ENCODE peak calls at places on chromosomes 6 and 20, in nine cellular contexts. T, E, W, K, G, L, U, N and Z are unnamed samples.
A peak's percentile ranks its signal among the peaks of the same experiment; 100 is the strongest.

GRCh38 chr6:31615748-31616147 is 714 bp downstream of the AIF1 start:
- DNase-seq in T (no peak), E (no peak), W (no peak), K (no peak), G (peak; percentile 95), L (no peak), U (no peak), N (no peak), Z (no peak)

GRCh38 chr20:8943638-8944037 is 125.2 kb upstream of the PLCB4 start:
- DNase-seq in T (no peak), E (no peak), W (no peak), K (no peak), G (no peak), L (no peak), U (no peak), N (no peak), Z (no peak)

GRCh38 chr6:84773431-84774173 is 9.2 kb upstream of the TBX18 start:
- DNase-seq in T (no peak), E (no peak), W (no peak), K (no peak), G (peak; percentile 22), L (peak; percentile 63), U (peak; percentile 24), N (peak; percentile 34), Z (no peak)

GRCh38 chr20:31967830-31968249 is at the start of gene XKR7:
- DNase-seq in T (no peak), E (no peak), W (no peak), K (no peak), G (peak; percentile 58), L (peak; percentile 72), U (no peak), N (peak; percentile 36), Z (no peak)

GRCh38 chr20:43655937-43656336 is 11.0 kb upstream of the MYBL2 start:
- DNase-seq in T (no peak), E (no peak), W (no peak), K (no peak), G (no peak), L (no peak), U (no peak), N (no peak), Z (no peak)

GRCh38 chr6:6788394-6789020 is 200.0 kb downstream of the LY86 start:
- DNase-seq in T (no peak), E (no peak), W (no peak), K (peak; percentile 54), G (peak; percentile 56), L (no peak), U (no peak), N (peak; percentile 44), Z (no peak)

GRCh38 chr20:59823860-59824259 is 109.6 kb downstream of the SYCP2 start:
- DNase-seq in T (no peak), E (no peak), W (no peak), K (no peak), G (no peak), L (peak; percentile 20), U (no peak), N (no peak), Z (no peak)

GRCh38 chr6:140441256-140441655 is 1066.8 kb upstream of the CITED2 start:
- DNase-seq in T (no peak), E (peak; percentile 44), W (peak; percentile 62), K (peak; percentile 40), G (peak; percentile 46), L (peak; percentile 49), U (peak; percentile 46), N (no peak), Z (no peak)

GRCh38 chr20:43915209-43916072 is 789 bp downstream of the TOX2 start:
- DNase-seq in T (no peak), E (no peak), W (no peak), K (no peak), G (no peak), L (peak; percentile 68), U (no peak), N (peak; percentile 61), Z (peak; percentile 44)

GRCh38 chr6:41367700-41368099 is 32.3 kb downstream of the NCR2 start:
- DNase-seq in T (no peak), E (no peak), W (peak; percentile 28), K (peak; percentile 62), G (peak; percentile 39), L (peak; percentile 88), U (peak; percentile 28), N (peak; percentile 48), Z (peak; percentile 32)

GRCh38 chr20:38935967-38936407 is 9.8 kb downstream of the FAM83D start:
- DNase-seq in T (no peak), E (no peak), W (no peak), K (peak; percentile 22), G (no peak), L (no peak), U (no peak), N (no peak), Z (no peak)

GRCh38 chr6:85691478-85691877 is 48.8 kb upstream of the SYNCRIP start:
- DNase-seq in T (no peak), E (no peak), W (no peak), K (no peak), G (no peak), L (no peak), U (no peak), N (no peak), Z (no peak)

GRCh38 chr6:17419189-17419575 is 25.8 kb downstream of the CAP2 start:
- DNase-seq in T (peak; percentile 17), E (no peak), W (no peak), K (no peak), G (no peak), L (no peak), U (no peak), N (no peak), Z (no peak)

GRCh38 chr6:138464085-138464484 is 35.2 kb downstream of the NHSL1 start:
- DNase-seq in T (no peak), E (no peak), W (no peak), K (no peak), G (no peak), L (no peak), U (no peak), N (no peak), Z (no peak)

GRCh38 chr20:46701556-46701955 is 7.9 kb upstream of the SLC2A10 start:
- DNase-seq in T (no peak), E (no peak), W (no peak), K (no peak), G (no peak), L (no peak), U (no peak), N (no peak), Z (no peak)

GRCh38 chr20:21571841-21572690 is 58.2 kb upstream of the NKX2-2 start:
- DNase-seq in T (no peak), E (no peak), W (no peak), K (peak; percentile 28), G (no peak), L (no peak), U (no peak), N (peak; percentile 37), Z (peak; percentile 34)

GRCh38 chr6:25053875-25054371 is 118.2 kb upstream of the RIPOR2 start:
- DNase-seq in T (peak; percentile 63), E (no peak), W (no peak), K (no peak), G (no peak), L (no peak), U (no peak), N (peak; percentile 46), Z (peak; percentile 48)

GRCh38 chr6:157976345-157977175 is 5.1 kb upstream of the SYNJ2 start:
- DNase-seq in T (no peak), E (no peak), W (no peak), K (no peak), G (no peak), L (no peak), U (no peak), N (no peak), Z (no peak)

GRCh38 chr20:50381053-50381732 is 129.0 kb upstream of the PTPN1 start:
- DNase-seq in T (no peak), E (no peak), W (no peak), K (no peak), G (no peak), L (no peak), U (no peak), N (no peak), Z (no peak)

GRCh38 chr20:50378170-50379000 is 131.8 kb upstream of the PTPN1 start:
- DNase-seq in T (no peak), E (no peak), W (no peak), K (no peak), G (no peak), L (no peak), U (no peak), N (no peak), Z (no peak)

GRCh38 chr20:50379991-50380696 is 130.0 kb upstream of the PTPN1 start:
- DNase-seq in T (no peak), E (no peak), W (peak; percentile 41), K (no peak), G (no peak), L (no peak), U (no peak), N (no peak), Z (no peak)

GRCh38 chr20:50380697-50381040 is 129.5 kb upstream of the PTPN1 start:
- DNase-seq in T (no peak), E (no peak), W (peak; percentile 73), K (peak; percentile 59), G (no peak), L (no peak), U (no peak), N (no peak), Z (no peak)

GRCh38 chr20:50379049-50379990 is 130.9 kb upstream of the PTPN1 start:
- DNase-seq in T (peak; percentile 74), E (peak; percentile 87), W (peak; percentile 98), K (peak; percentile 91), G (peak; percentile 89), L (no peak), U (peak; percentile 93), N (no peak), Z (no peak)
- TF ChIP-seq CTCF in T (no peak), E (no peak), W (no peak), K (no peak), G (no peak), L (no peak), U (no peak), N (no peak), Z (no peak)

DNA sequence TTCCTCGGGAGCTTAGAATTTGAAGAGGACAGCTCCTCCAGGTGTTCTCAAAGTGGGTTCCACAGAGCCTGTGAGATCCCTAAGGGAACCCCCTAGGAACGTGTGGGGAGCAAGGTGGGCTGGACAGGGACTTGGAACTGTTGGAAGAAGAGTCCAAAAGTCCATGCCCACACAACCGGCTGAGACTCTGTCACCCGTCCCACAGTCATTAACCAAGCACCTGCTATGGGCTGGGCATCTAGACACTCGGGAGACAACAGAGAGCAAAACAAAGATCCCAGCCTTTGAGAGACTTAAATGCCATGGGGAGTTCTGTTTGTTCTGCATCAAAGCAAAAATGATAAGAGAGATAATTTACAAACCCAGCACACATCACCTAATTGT is 51.9 kb upstream of the SAYSD1 start:
- DNase-seq in T (no peak), E (no peak), W (no peak), K (no peak), G (no peak), L (no peak), U (no peak), N (no peak), Z (no peak)
- TF ChIP-seq CTCF in T (no peak), E (no peak), W (no peak), K (no peak), G (no peak), L (no peak), U (no peak), N (no peak), Z (no peak)

GRCh38 chr6:36673882-36674281 is 4.6 kb upstream of the CDKN1A start:
- DNase-seq in T (no peak), E (no peak), W (no peak), K (no peak), G (no peak), L (no peak), U (no peak), N (no peak), Z (no peak)
- TF ChIP-seq CTCF in T (no peak), E (no peak), W (no peak), K (no peak), G (no peak), L (no peak), U (no peak), N (no peak), Z (no peak)

GRCh38 chr6:73798592-73798991 is 102.6 kb downstream of the CD109 start:
- DNase-seq in T (peak; percentile 85), E (no peak), W (no peak), K (peak; percentile 86), G (no peak), L (peak; percentile 36), U (no peak), N (peak; percentile 58), Z (peak; percentile 48)
- TF ChIP-seq CTCF in T (peak; percentile 71), E (no peak), W (no peak), K (peak; percentile 47), G (no peak), L (peak; percentile 56), U (peak; percentile 36), N (no peak), Z (no peak)